ENCODE peak calls at places on chromosomes 5 and 9, in seven cellular contexts. One of them, this sample, is unnamed.

GRCh38 chr5:125549322-125549871 is 803.0 kb upstream of the ZNF608 start:
- DNase-seq in endothelial cell of umbilical vein: peak
- DNase-seq in ovary: no peak
- DNase-seq in BJ: no peak
- DNase-seq in GM12878: no peak
- DNase-seq in IMR-90: peak
- DNase-seq in neural progenitor cell: no peak
- DNase-seq in this sample: no peak

GRCh38 chr5:89282832-89283510 is 400.0 kb upstream of the MEF2C start:
- DNase-seq in endothelial cell of umbilical vein: peak
- DNase-seq in ovary: no peak
- DNase-seq in BJ: no peak
- DNase-seq in GM12878: no peak
- DNase-seq in IMR-90: peak
- DNase-seq in neural progenitor cell: no peak
- DNase-seq in this sample: peak

GRCh38 chr9:37617161-37617560 is 24.8 kb upstream of the TOMM5 start:
- DNase-seq in endothelial cell of umbilical vein: no peak
- DNase-seq in ovary: no peak
- DNase-seq in BJ: no peak
- DNase-seq in GM12878: no peak
- DNase-seq in IMR-90: no peak
- DNase-seq in neural progenitor cell: no peak
- DNase-seq in this sample: no peak

GRCh38 chr5:92309336-92309991 is 926.3 kb upstream of the ARRDC3 start:
- DNase-seq in endothelial cell of umbilical vein: peak
- DNase-seq in ovary: no peak
- DNase-seq in BJ: peak
- DNase-seq in GM12878: no peak
- DNase-seq in IMR-90: peak
- DNase-seq in neural progenitor cell: peak
- DNase-seq in this sample: peak

GRCh38 chr9:8822667-8823025 is 1023.1 kb upstream of the DMAC1 start:
- DNase-seq in endothelial cell of umbilical vein: no peak
- DNase-seq in ovary: no peak
- DNase-seq in BJ: no peak
- DNase-seq in GM12878: no peak
- DNase-seq in IMR-90: no peak
- DNase-seq in neural progenitor cell: peak
- DNase-seq in this sample: no peak

GRCh38 chr9:71669265-71669975 is 98.9 kb downstream of the CEMIP2 start:
- DNase-seq in endothelial cell of umbilical vein: no peak
- DNase-seq in ovary: no peak
- DNase-seq in BJ: no peak
- DNase-seq in GM12878: no peak
- DNase-seq in IMR-90: no peak
- DNase-seq in neural progenitor cell: no peak
- DNase-seq in this sample: no peak

GRCh38 chr5:16457451-16457850 is 8.1 kb downstream of the ZNF622 start:
- DNase-seq in endothelial cell of umbilical vein: peak
- DNase-seq in ovary: no peak
- DNase-seq in BJ: no peak
- DNase-seq in GM12878: no peak
- DNase-seq in IMR-90: no peak
- DNase-seq in neural progenitor cell: no peak
- DNase-seq in this sample: no peak

GRCh38 chr9:90219548-90220118 is 423.0 kb downstream of the DIRAS2 start:
- DNase-seq in endothelial cell of umbilical vein: no peak
- DNase-seq in ovary: no peak
- DNase-seq in BJ: no peak
- DNase-seq in GM12878: no peak
- DNase-seq in IMR-90: no peak
- DNase-seq in neural progenitor cell: peak
- DNase-seq in this sample: peak

GRCh38 chr5:145990077-145990653 is 53.8 kb downstream of the SH3RF2 start:
- DNase-seq in endothelial cell of umbilical vein: no peak
- DNase-seq in ovary: no peak
- DNase-seq in BJ: no peak
- DNase-seq in GM12878: no peak
- DNase-seq in IMR-90: no peak
- DNase-seq in neural progenitor cell: no peak
- DNase-seq in this sample: no peak

GRCh38 chr5:41415242-41415641 is 95.2 kb downstream of the PLCXD3 start:
- DNase-seq in endothelial cell of umbilical vein: no peak
- DNase-seq in ovary: no peak
- DNase-seq in BJ: no peak
- DNase-seq in GM12878: no peak
- DNase-seq in IMR-90: no peak
- DNase-seq in neural progenitor cell: no peak
- DNase-seq in this sample: peak

GRCh38 chr5:145027266-145027665 is 807.9 kb downstream of the PRELID2 start:
- DNase-seq in endothelial cell of umbilical vein: no peak
- DNase-seq in ovary: no peak
- DNase-seq in BJ: no peak
- DNase-seq in GM12878: no peak
- DNase-seq in IMR-90: no peak
- DNase-seq in neural progenitor cell: peak
- DNase-seq in this sample: no peak

GRCh38 chr5:61425918-61426317 is 93.9 kb downstream of the ZSWIM6 start:
- DNase-seq in endothelial cell of umbilical vein: no peak
- DNase-seq in ovary: no peak
- DNase-seq in BJ: no peak
- DNase-seq in GM12878: no peak
- DNase-seq in IMR-90: no peak
- DNase-seq in neural progenitor cell: no peak
- DNase-seq in this sample: no peak

GRCh38 chr5:72599519-72600400 is 92.5 kb upstream of the ZNF366 start:
- DNase-seq in endothelial cell of umbilical vein: peak
- DNase-seq in ovary: no peak
- DNase-seq in BJ: no peak
- DNase-seq in GM12878: no peak
- DNase-seq in IMR-90: peak
- DNase-seq in neural progenitor cell: no peak
- DNase-seq in this sample: peak

GRCh38 chr9:20684035-20684864 is at the start of gene FOCAD:
- DNase-seq in endothelial cell of umbilical vein: peak
- DNase-seq in ovary: peak
- DNase-seq in BJ: peak
- DNase-seq in GM12878: peak
- DNase-seq in IMR-90: peak
- DNase-seq in neural progenitor cell: peak
- DNase-seq in this sample: peak

GRCh38 chr5:132054031-132054696 is 6.3 kb upstream of the IL3 start:
- DNase-seq in endothelial cell of umbilical vein: no peak
- DNase-seq in ovary: no peak
- DNase-seq in BJ: no peak
- DNase-seq in GM12878: no peak
- DNase-seq in IMR-90: no peak
- DNase-seq in neural progenitor cell: no peak
- DNase-seq in this sample: no peak

GRCh38 chr5:1088726-1089125 is 23.1 kb downstream of the SLC12A7 start:
- DNase-seq in endothelial cell of umbilical vein: no peak
- DNase-seq in ovary: no peak
- DNase-seq in BJ: no peak
- DNase-seq in GM12878: no peak
- DNase-seq in IMR-90: no peak
- DNase-seq in neural progenitor cell: no peak
- DNase-seq in this sample: no peak

GRCh38 chr9:117414220-117414905 is 494 bp downstream of the ASTN2 start:
- DNase-seq in endothelial cell of umbilical vein: no peak
- DNase-seq in ovary: peak
- DNase-seq in BJ: no peak
- DNase-seq in GM12878: no peak
- DNase-seq in IMR-90: no peak
- DNase-seq in neural progenitor cell: peak
- DNase-seq in this sample: peak

GRCh38 chr5:27708579-27708978 is 670.2 kb upstream of the CDH9 start:
- DNase-seq in endothelial cell of umbilical vein: peak
- DNase-seq in ovary: no peak
- DNase-seq in BJ: no peak
- DNase-seq in GM12878: no peak
- DNase-seq in IMR-90: no peak
- DNase-seq in neural progenitor cell: no peak
- DNase-seq in this sample: no peak

GRCh38 chr5:55480781-55481180 is 54.0 kb downstream of the PLPP1 start:
- DNase-seq in endothelial cell of umbilical vein: no peak
- DNase-seq in ovary: no peak
- DNase-seq in BJ: no peak
- DNase-seq in GM12878: no peak
- DNase-seq in IMR-90: peak
- DNase-seq in neural progenitor cell: no peak
- DNase-seq in this sample: peak

GRCh38 chr9:127741831-127742434 is 6.8 kb upstream of the TOR2A start:
- DNase-seq in endothelial cell of umbilical vein: no peak
- DNase-seq in ovary: peak
- DNase-seq in BJ: no peak
- DNase-seq in GM12878: no peak
- DNase-seq in IMR-90: no peak
- DNase-seq in neural progenitor cell: peak
- DNase-seq in this sample: peak

GRCh38 chr9:77435688-77436087 is 212.4 kb downstream of the GNA14 start:
- DNase-seq in endothelial cell of umbilical vein: no peak
- DNase-seq in ovary: no peak
- DNase-seq in BJ: no peak
- DNase-seq in GM12878: no peak
- DNase-seq in IMR-90: peak
- DNase-seq in neural progenitor cell: no peak
- DNase-seq in this sample: peak

GRCh38 chr9:77435272-77435671 is 212.8 kb downstream of the GNA14 start:
- DNase-seq in endothelial cell of umbilical vein: no peak
- DNase-seq in ovary: no peak
- DNase-seq in BJ: no peak
- DNase-seq in GM12878: no peak
- DNase-seq in IMR-90: no peak
- DNase-seq in neural progenitor cell: no peak
- DNase-seq in this sample: no peak

GRCh38 chr9:77442436-77442835 is 205.7 kb downstream of the GNA14 start:
- DNase-seq in endothelial cell of umbilical vein: no peak
- DNase-seq in ovary: no peak
- DNase-seq in BJ: no peak
- DNase-seq in GM12878: no peak
- DNase-seq in IMR-90: no peak
- DNase-seq in neural progenitor cell: no peak
- DNase-seq in this sample: no peak

GRCh38 chr9:77438653-77439052 is 209.5 kb downstream of the GNA14 start:
- DNase-seq in endothelial cell of umbilical vein: peak
- DNase-seq in ovary: no peak
- DNase-seq in BJ: no peak
- DNase-seq in GM12878: no peak
- DNase-seq in IMR-90: no peak
- DNase-seq in neural progenitor cell: no peak
- DNase-seq in this sample: no peak

GRCh38 chr9:77440057-77440456 is 208.1 kb downstream of the GNA14 start:
- DNase-seq in endothelial cell of umbilical vein: no peak
- DNase-seq in ovary: no peak
- DNase-seq in BJ: peak
- DNase-seq in GM12878: no peak
- DNase-seq in IMR-90: peak
- DNase-seq in neural progenitor cell: peak
- DNase-seq in this sample: peak
- H3K4me3 ChIP-seq in endothelial cell of umbilical vein: no peak
- H3K4me3 ChIP-seq in ovary: no peak
- H3K4me3 ChIP-seq in BJ: no peak
- H3K4me3 ChIP-seq in GM12878: no peak
- H3K4me3 ChIP-seq in IMR-90: no peak
- H3K4me3 ChIP-seq in neural progenitor cell: no peak
- H3K4me3 ChIP-seq in this sample: peak

GRCh38 chr9:86454701-86455402 is 100.6 kb upstream of the TUT7 start:
- DNase-seq in endothelial cell of umbilical vein: no peak
- DNase-seq in ovary: no peak
- DNase-seq in BJ: no peak
- DNase-seq in GM12878: no peak
- DNase-seq in IMR-90: peak
- DNase-seq in neural progenitor cell: no peak
- DNase-seq in this sample: peak
- H3K4me3 ChIP-seq in endothelial cell of umbilical vein: no peak
- H3K4me3 ChIP-seq in ovary: no peak
- H3K4me3 ChIP-seq in BJ: no peak
- H3K4me3 ChIP-seq in GM12878: no peak
- H3K4me3 ChIP-seq in IMR-90: no peak
- H3K4me3 ChIP-seq in neural progenitor cell: no peak
- H3K4me3 ChIP-seq in this sample: peak

GRCh38 chr9:34653131-34653530 is 1.1 kb downstream of the IL11RA start:
- DNase-seq in endothelial cell of umbilical vein: peak
- DNase-seq in ovary: peak
- DNase-seq in BJ: no peak
- DNase-seq in GM12878: no peak
- DNase-seq in IMR-90: peak
- DNase-seq in neural progenitor cell: no peak
- DNase-seq in this sample: peak
- H3K4me3 ChIP-seq in endothelial cell of umbilical vein: no peak
- H3K4me3 ChIP-seq in ovary: no peak
- H3K4me3 ChIP-seq in BJ: no peak
- H3K4me3 ChIP-seq in GM12878: no peak
- H3K4me3 ChIP-seq in IMR-90: no peak
- H3K4me3 ChIP-seq in neural progenitor cell: no peak
- H3K4me3 ChIP-seq in this sample: peak

GRCh38 chr9:69474821-69475220 is 149.8 kb downstream of the ENTREP1 start:
- DNase-seq in endothelial cell of umbilical vein: no peak
- DNase-seq in ovary: no peak
- DNase-seq in BJ: no peak
- DNase-seq in GM12878: no peak
- DNase-seq in IMR-90: no peak
- DNase-seq in neural progenitor cell: no peak
- DNase-seq in this sample: no peak

GRCh38 chr9:69472101-69472625 is 147.1 kb downstream of the ENTREP1 start:
- DNase-seq in endothelial cell of umbilical vein: no peak
- DNase-seq in ovary: no peak
- DNase-seq in BJ: no peak
- DNase-seq in GM12878: no peak
- DNase-seq in IMR-90: no peak
- DNase-seq in neural progenitor cell: no peak
- DNase-seq in this sample: no peak

GRCh38 chr9:69471433-69471832 is 146.4 kb downstream of the ENTREP1 start:
- DNase-seq in endothelial cell of umbilical vein: peak
- DNase-seq in ovary: no peak
- DNase-seq in BJ: no peak
- DNase-seq in GM12878: no peak
- DNase-seq in IMR-90: peak
- DNase-seq in neural progenitor cell: no peak
- DNase-seq in this sample: no peak

GRCh38 chr9:69476797-69477196 is 151.8 kb downstream of the ENTREP1 start:
- DNase-seq in endothelial cell of umbilical vein: no peak
- DNase-seq in ovary: no peak
- DNase-seq in BJ: no peak
- DNase-seq in GM12878: no peak
- DNase-seq in IMR-90: no peak
- DNase-seq in neural progenitor cell: peak
- DNase-seq in this sample: no peak

DNA sequence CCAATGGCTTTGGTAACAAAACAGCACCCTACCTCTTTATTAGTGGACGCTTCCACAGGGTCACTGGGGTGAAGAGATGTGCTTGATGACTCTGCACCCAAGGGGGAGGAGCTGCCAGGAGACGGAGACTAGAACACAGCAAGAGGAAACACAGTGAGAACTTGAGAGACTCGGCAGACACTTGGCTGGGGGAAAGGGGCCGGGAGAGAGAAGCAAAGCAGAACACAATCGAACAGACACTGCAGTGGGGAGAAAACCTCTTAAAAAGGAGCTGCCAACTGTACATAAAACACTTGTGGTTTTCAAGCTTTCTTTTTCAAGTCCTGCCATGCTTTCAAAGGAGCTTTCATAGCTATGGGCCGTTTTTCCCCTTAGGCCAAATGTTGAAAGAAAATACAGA is 151.0 kb downstream of the ENTREP1 start:
- DNase-seq in endothelial cell of umbilical vein: no peak
- DNase-seq in ovary: no peak
- DNase-seq in BJ: no peak
- DNase-seq in GM12878: no peak
- DNase-seq in IMR-90: no peak
- DNase-seq in neural progenitor cell: no peak
- DNase-seq in this sample: no peak
- H3K4me3 ChIP-seq in endothelial cell of umbilical vein: no peak
- H3K4me3 ChIP-seq in ovary: no peak
- H3K4me3 ChIP-seq in BJ: no peak
- H3K4me3 ChIP-seq in GM12878: no peak
- H3K4me3 ChIP-seq in IMR-90: no peak
- H3K4me3 ChIP-seq in neural progenitor cell: no peak
- H3K4me3 ChIP-seq in this sample: no peak